ENCODE peak calls at places on chromosomes 13 and 19, in four cellular contexts. One of them, this sample, is unnamed.

GRCh38 chr13:112965573-112966115 is 3.4 kb upstream of the MCF2L start:
- DNase-seq in AG09319: no peak
- DNase-seq in left ventricle myocardium inferior: no peak
- DNase-seq in GM13977: no peak
- DNase-seq in this sample: no peak

GRCh38 chr13:32453981-32454380 is 26.1 kb upstream of the N4BP2L1 start:
- DNase-seq in GM13977: no peak
- DNase-seq in left ventricle myocardium inferior: no peak
- DNase-seq in AG09319: no peak
- DNase-seq in this sample: no peak

GRCh38 chr13:72651196-72651595 is 76.2 kb downstream of the MZT1 start:
- DNase-seq in GM13977: no peak
- DNase-seq in AG09319: no peak
- DNase-seq in left ventricle myocardium inferior: no peak
- DNase-seq in this sample: no peak

GRCh38 chr13:44516771-44517170 is 59.4 kb downstream of the TSC22D1 start:
- DNase-seq in GM13977: no peak
- DNase-seq in left ventricle myocardium inferior: no peak
- DNase-seq in AG09319: no peak
- DNase-seq in this sample: no peak

GRCh38 chr13:30743319-30744055 is 8.1 kb downstream of the ALOX5AP start:
- DNase-seq in left ventricle myocardium inferior: no peak
- DNase-seq in GM13977: no peak
- DNase-seq in AG09319: peak
- DNase-seq in this sample: peak

GRCh38 chr19:7970716-7971448 is 27.4 kb upstream of the TIMM44 start:
- DNase-seq in AG09319: no peak
- DNase-seq in GM13977: peak
- DNase-seq in left ventricle myocardium inferior: no peak
- DNase-seq in this sample: peak

GRCh38 chr13:102817907-102818306 is 19.0 kb downstream of the BIVM start:
- DNase-seq in left ventricle myocardium inferior: no peak
- DNase-seq in GM13977: no peak
- DNase-seq in AG09319: no peak
- DNase-seq in this sample: no peak

GRCh38 chr13:30257433-30258099 is 49.8 kb downstream of the KATNAL1 start:
- DNase-seq in GM13977: peak
- DNase-seq in left ventricle myocardium inferior: no peak
- DNase-seq in AG09319: no peak
- DNase-seq in this sample: peak